ENCODE peak calls at places on chromosomes 5 and 9, in four cellular contexts. H is HepG2, Q is H1, W is GM12891. F is an unnamed sample.
A peak's percentile ranks its signal among the peaks of the same experiment; 100 is the strongest.

GRCh38 chr5:23139338-23140171 is 286.4 kb upstream of the CDH12 start:
- DNase-seq in Q (no peak), W (no peak), H (peak; percentile 3), F (no peak)

GRCh38 chr5:58184910-58185309 is 275.0 kb downstream of the PLK2 start:
- DNase-seq in Q (no peak), W (no peak), H (no peak), F (no peak)

GRCh38 chr9:124290053-124290581 is 32.4 kb downstream of the NEK6 start:
- DNase-seq in W (no peak), H (no peak), Q (no peak), F (peak; percentile 54)

GRCh38 chr9:130658893-130659698 is 5.3 kb upstream of the PRDM12 start:
- DNase-seq in Q (no peak), H (no peak), W (no peak), F (no peak)

GRCh38 chr9:33350310-33350709 is 52.1 kb downstream of the AQP7 start:
- DNase-seq in Q (no peak), H (no peak), W (no peak), F (no peak)

GRCh38 chr5:56152437-56152836 is 80.7 kb downstream of the ANKRD55 start:
- DNase-seq in W (no peak), Q (no peak), H (peak; percentile 33), F (no peak)

GRCh38 chr5:143086851-143087637 is 316.4 kb downstream of the NR3C1 start:
- DNase-seq in H (peak; percentile 17), Q (no peak), W (no peak), F (no peak)

GRCh38 chr9:132622144-132622543 is 39.7 kb downstream of the BARHL1 start:
- DNase-seq in W (no peak), H (no peak), Q (no peak), F (no peak)

GRCh38 chr5:36363101-36363500 is 61.4 kb upstream of the RANBP3L start:
- DNase-seq in W (no peak), Q (no peak), H (no peak), F (no peak)

GRCh38 chr9:105994970-105995369 is 300.6 kb downstream of the TMEM38B start:
- DNase-seq in W (no peak), H (no peak), Q (no peak), F (no peak)

GRCh38 chr9:27118916-27119315 is 9.9 kb downstream of the TEK start:
- DNase-seq in H (no peak), W (no peak), Q (no peak), F (no peak)

GRCh38 chr5:39080597-39081204 is 6.5 kb upstream of the RICTOR start:
- DNase-seq in Q (no peak), H (peak; percentile 56), W (no peak), F (no peak)

GRCh38 chr9:138069731-138070456 is 192.3 kb downstream of the CACNA1B start:
- DNase-seq in Q (no peak), H (no peak), W (no peak), F (no peak)

GRCh38 chr5:77015938-77016569 is 14.2 kb upstream of the AGGF1 start:
- DNase-seq in H (peak; percentile 12), W (no peak), Q (no peak), F (no peak)

GRCh38 chr5:60806591-60807243 is 37.4 kb downstream of the ELOVL7 start:
- DNase-seq in H (no peak), W (no peak), Q (no peak), F (no peak)

GRCh38 chr9:34647651-34648050 is 1.2 kb downstream of the GALT start:
- DNase-seq in W (no peak), H (no peak), Q (no peak), F (no peak)

GRCh38 chr5:50711280-50711679 is 44.8 kb downstream of the PARP8 start:
- DNase-seq in W (peak; percentile 14), Q (no peak), H (no peak), F (peak; percentile 10)

GRCh38 chr9:129567842-129568559 is 52.9 kb downstream of the C9orf50 start:
- DNase-seq in H (peak; percentile 75), W (no peak), Q (no peak), F (no peak)

GRCh38 chr9:5015934-5016333 is 30.9 kb downstream of the JAK2 start:
- DNase-seq in W (no peak), Q (no peak), H (no peak), F (no peak)

GRCh38 chr5:139401546-139401945 is 2.3 kb downstream of the SPATA24 start:
- DNase-seq in Q (no peak), W (no peak), H (no peak), F (no peak)

GRCh38 chr5:59519338-59519737 is 374.2 kb downstream of the PDE4D start:
- DNase-seq in W (no peak), Q (no peak), H (no peak), F (no peak)

GRCh38 chr5:134227259-134227658 is 1.4 kb upstream of the PPP2CA start:
- DNase-seq in H (peak; percentile 25), W (no peak), Q (no peak), F (no peak)
- TF ChIP-seq TAF1 in H (no peak), W (no peak), Q (peak; percentile 66), F (no peak)

GRCh38 chr5:104498281-104498680 is 935.7 kb upstream of the NUDT12 start:
- DNase-seq in W (no peak), Q (no peak), H (no peak), F (no peak)

GRCh38 chr5:104494043-104494442 is 931.5 kb upstream of the NUDT12 start:
- DNase-seq in Q (no peak), H (no peak), W (no peak), F (no peak)
- TF ChIP-seq TAF1 in Q (no peak), H (no peak), W (no peak), F (no peak)

GRCh38 chr9:69542942-69543704 is 129.0 kb downstream of the APBA1 start:
- DNase-seq in H (no peak), Q (no peak), W (no peak), F (no peak)
- TF ChIP-seq TAF1 in H (no peak), Q (no peak), W (no peak), F (no peak)

DNA sequence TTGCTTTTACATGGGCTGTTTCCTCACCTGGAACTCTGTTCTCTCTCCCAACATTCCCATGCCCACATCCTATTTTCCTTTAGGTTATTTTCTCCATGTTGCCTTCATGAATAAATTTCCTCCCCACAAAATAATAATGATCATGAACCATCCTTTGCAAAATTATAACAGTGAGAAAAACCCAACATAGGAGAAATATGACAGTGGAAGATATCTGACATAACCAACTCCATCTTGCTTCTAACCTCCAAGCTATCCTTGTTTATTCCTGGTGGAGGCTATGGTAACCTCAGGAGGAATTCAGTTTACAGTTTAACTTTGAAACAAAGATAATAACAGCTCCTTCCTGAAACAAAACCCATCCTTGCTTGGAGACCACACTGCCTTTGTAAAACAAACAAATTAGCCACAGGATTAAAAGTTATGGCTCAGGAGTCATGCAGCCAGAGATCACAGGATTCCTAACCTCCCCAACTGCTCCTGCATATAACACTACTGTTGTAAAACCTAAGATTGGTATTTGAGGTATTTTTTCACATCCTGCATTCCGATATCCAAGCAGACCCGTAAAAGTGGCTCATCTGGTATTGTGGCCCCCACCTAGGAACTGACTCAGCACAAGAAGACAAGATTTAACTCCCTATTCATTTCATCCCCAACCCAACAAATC is 212.4 kb downstream of the TRIM32 start:
- DNase-seq in W (no peak), H (no peak), Q (peak; percentile 31), F (no peak)
- TF ChIP-seq TAF1 in W (no peak), H (no peak), Q (no peak), F (no peak)

DNA sequence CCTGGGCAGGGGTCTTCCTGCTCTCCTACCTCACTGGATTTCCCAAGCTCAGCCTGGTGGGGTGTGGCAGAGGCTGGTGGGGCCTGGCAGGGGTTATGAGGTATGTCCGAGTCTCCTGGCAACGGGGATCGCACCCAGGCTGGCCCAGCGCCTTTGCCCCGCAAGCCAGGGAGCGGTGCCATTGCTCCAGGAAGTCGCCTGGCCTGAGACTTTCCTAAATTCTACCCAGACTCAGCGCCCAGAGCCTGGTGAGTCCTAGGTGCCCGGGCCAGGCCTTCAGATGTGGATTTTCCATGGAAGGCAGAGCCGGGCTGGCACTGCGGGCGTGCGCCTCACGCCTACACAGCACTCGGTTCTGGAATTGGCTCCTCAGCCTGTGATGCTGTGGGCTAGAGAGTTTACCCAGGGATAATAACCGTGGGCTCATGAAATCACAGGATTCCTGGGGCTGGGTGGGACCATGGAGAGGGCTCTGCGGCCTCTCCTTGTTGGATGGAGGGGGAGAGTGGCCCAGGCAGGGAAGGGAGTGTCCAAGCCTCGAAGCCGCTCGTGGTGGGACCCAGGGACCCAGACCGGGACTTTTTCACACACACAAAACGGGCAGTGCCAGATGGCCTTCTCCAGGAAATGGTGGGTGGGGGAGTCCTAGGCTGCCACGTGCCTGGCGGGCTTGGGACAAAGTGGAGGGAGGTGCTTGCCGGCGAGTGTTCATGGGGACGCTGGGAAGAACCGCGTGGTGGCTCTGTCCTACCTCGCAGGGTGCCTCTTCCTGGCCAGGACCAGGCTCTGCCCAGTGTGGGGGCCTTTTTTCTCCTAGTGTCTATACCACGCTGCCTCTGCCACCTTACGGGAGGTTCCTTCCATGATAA is 155.2 kb upstream of the COL5A1 start:
- DNase-seq in Q (no peak), H (no peak), W (no peak), F (no peak)
- TF ChIP-seq TAF1 in Q (no peak), H (no peak), W (no peak), F (no peak)

GRCh38 chr5:8756498-8757084 is 789.3 kb downstream of the SEMA5A start:
- DNase-seq in H (no peak), W (no peak), Q (peak; percentile 3), F (no peak)
- TF ChIP-seq TAF1 in H (no peak), W (no peak), Q (no peak), F (no peak)